ENCODE peak calls at places on chromosomes 6 and 20, in nine cellular contexts. Q is neural crest cell, I is DND-41, W is suprapubic skin, R is Caco-2, M is CD14-positive monocyte, C is sigmoid colon, B is foreskin fibroblast, U is retinal pigment epithelial cell. J is an unnamed sample.

GRCh38 chr6:136365781-136366354 is 76.2 kb upstream of the BCLAF1 start:
- DNase-seq in U (no peak), B (peak; percentile 28), Q (no peak), I (no peak), R (no peak), W (peak; percentile 69), C (peak; percentile 77), M (peak; percentile 80), J (no peak)

GRCh38 chr6:37994238-37994637 is 174.7 kb downstream of the ZFAND3 start:
- DNase-seq in R (no peak), W (no peak), B (peak; percentile 56), U (peak; percentile 37), M (no peak), I (no peak), Q (no peak), C (no peak), J (no peak)

GRCh38 chr6:106385530-106385929 is 25.0 kb downstream of the CRYBG1 start:
- DNase-seq in C (no peak), I (no peak), Q (no peak), B (no peak), U (no peak), R (no peak), M (no peak), W (no peak), J (no peak)

GRCh38 chr20:35564905-35565304 is 23.0 kb downstream of the ERGIC3 start:
- DNase-seq in Q (no peak), C (no peak), B (no peak), I (no peak), R (no peak), W (no peak), M (peak; percentile 27), U (no peak), J (no peak)

GRCh38 chr20:8693709-8694108 is 375.2 kb upstream of the PLCB4 start:
- DNase-seq in M (no peak), W (no peak), C (no peak), I (no peak), R (no peak), U (no peak), B (peak; percentile 87), Q (no peak), J (no peak)

GRCh38 chr6:4091926-4092325 is 13.0 kb upstream of the FAM217A start:
- DNase-seq in U (no peak), Q (no peak), M (no peak), R (no peak), W (no peak), C (no peak), I (no peak), B (no peak), J (no peak)

GRCh38 chr20:19812056-19812455 is 54.0 kb downstream of the RIN2 start:
- DNase-seq in B (no peak), C (no peak), I (no peak), W (no peak), R (no peak), M (no peak), U (no peak), Q (no peak), J (no peak)

GRCh38 chr6:164928366-164929154 is 380.8 kb downstream of the C6orf118 start:
- DNase-seq in I (no peak), Q (no peak), M (no peak), W (no peak), U (no peak), R (no peak), B (no peak), C (no peak), J (no peak)

GRCh38 chr20:19212524-19213502 is at the start of gene SLC24A3:
- DNase-seq in U (no peak), W (peak; percentile 78), B (peak; percentile 83), R (peak; percentile 81), Q (peak; percentile 58), M (peak; percentile 78), C (peak; percentile 93), I (no peak), J (no peak)

GRCh38 chr6:157169656-157170055 is 153.7 kb downstream of the TMEM242 start:
- DNase-seq in Q (no peak), M (no peak), R (no peak), U (no peak), C (no peak), W (no peak), I (no peak), B (peak; percentile 50), J (no peak)

GRCh38 chr20:48656661-48657211 is 171.1 kb downstream of the PREX1 start:
- DNase-seq in R (peak; percentile 91), I (no peak), W (no peak), B (no peak), Q (peak; percentile 37), M (no peak), C (no peak), U (no peak), J (no peak)
- TF ChIP-seq CTCF in R (peak; percentile 94), I (no peak), W (no peak), B (peak; percentile 14), Q (peak; percentile 39), M (no peak), C (no peak), U (peak; percentile 18), J (no peak)

GRCh38 chr6:24766685-24767462 is 7.9 kb upstream of the GMNN start:
- DNase-seq in C (no peak), W (no peak), M (no peak), Q (no peak), B (peak; percentile 52), R (no peak), U (no peak), I (no peak), J (no peak)
- TF ChIP-seq CTCF in C (peak; percentile 20), W (peak; percentile 34), M (peak; percentile 75), Q (peak; percentile 56), B (peak; percentile 28), R (peak; percentile 32), U (peak; percentile 40), I (peak; percentile 57), J (no peak)

DNA sequence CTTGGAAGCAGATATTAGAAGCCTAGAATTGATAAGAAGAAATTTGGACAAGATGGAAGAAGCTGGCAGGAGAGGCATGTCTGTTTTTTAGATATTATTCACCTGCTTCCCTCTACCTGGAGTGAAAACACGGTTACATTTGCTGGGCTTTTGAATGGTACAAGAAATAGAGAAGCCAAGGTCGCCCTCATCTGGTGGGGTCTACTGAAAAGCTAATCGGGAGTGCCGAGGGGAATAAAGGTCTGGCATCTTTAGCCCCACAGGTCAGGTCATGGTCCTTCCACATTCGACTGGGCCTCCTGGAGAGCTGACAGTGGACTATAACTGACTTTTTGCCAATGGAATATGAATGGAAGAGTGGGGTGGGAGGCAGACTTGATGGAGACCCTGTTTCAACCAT is 4.6 kb upstream of the C2 start:
- DNase-seq in U (no peak), I (peak; percentile 35), B (no peak), M (no peak), Q (no peak), R (peak; percentile 55), W (no peak), C (no peak), J (no peak)
- TF ChIP-seq CTCF in U (peak; percentile 24), I (peak; percentile 60), B (no peak), M (no peak), Q (no peak), R (peak; percentile 40), W (no peak), C (no peak), J (no peak)

GRCh38 chr6:22413681-22414305 is 117.0 kb upstream of the PRL start:
- DNase-seq in C (no peak), R (no peak), Q (no peak), I (no peak), B (peak; percentile 41), W (no peak), U (peak; percentile 37), M (no peak), J (no peak)
- TF ChIP-seq CTCF in C (no peak), R (peak; percentile 3), Q (peak; percentile 25), I (no peak), B (no peak), W (no peak), U (peak; percentile 16), M (no peak), J (no peak)

GRCh38 chr6:10478187-10479040 is 42.7 kb upstream of the GCNT2 start:
- DNase-seq in C (no peak), R (peak; percentile 59), Q (peak; percentile 6), U (no peak), B (peak; percentile 66), W (no peak), I (no peak), M (no peak), J (no peak)
- TF ChIP-seq CTCF in C (peak; percentile 46), R (peak; percentile 50), Q (peak; percentile 84), U (peak; percentile 56), B (peak; percentile 47), W (peak; percentile 43), I (peak; percentile 77), M (peak; percentile 79), J (no peak)

DNA sequence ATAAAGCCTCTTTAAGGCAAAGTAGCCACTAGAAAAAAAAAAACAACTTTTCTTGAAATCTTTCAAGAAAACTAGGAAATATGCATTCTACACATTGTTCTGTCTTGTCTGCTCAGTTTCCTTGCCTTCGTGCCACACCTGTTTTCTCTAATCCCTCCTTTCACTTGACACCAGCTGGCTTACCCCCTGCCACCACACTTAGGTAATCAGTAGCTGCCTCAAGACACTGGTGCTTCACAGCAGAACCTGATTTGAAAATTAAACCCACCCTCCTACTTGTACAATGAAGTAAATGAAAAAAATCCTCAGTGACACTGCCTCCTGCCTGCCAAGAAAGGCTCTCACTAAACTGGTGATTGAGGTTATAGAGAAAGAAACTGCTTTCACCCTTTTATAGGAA is 45.8 kb upstream of the SCML4 start:
- DNase-seq in M (no peak), W (no peak), Q (no peak), R (no peak), B (no peak), C (no peak), U (no peak), I (no peak), J (no peak)
- TF ChIP-seq CTCF in M (no peak), W (no peak), Q (no peak), R (no peak), B (no peak), C (no peak), U (peak; percentile 16), I (no peak), J (no peak)

J was measured in omental fat pad.